ENCODE peak calls at places on chromosomes 3 and 15, in eight cellular contexts. X, U, K, D, H, O, V and Y are unnamed samples.

GRCh38 chr3:144241381-144241780 is 269.8 kb downstream of the DIPK2A start:
- DNase-seq in X (no peak), U (no peak), K (no peak), D (no peak), H (no peak), O (no peak), V (no peak), Y (no peak)

GRCh38 chr3:195106418-195106906 is 164.5 kb downstream of the XXYLT1 start:
- DNase-seq in X (peak; percentile 93), U (peak; percentile 25), K (peak; percentile 67), D (peak; percentile 67), H (peak; percentile 67), O (peak; percentile 52), V (peak; percentile 43), Y (peak; percentile 70)

GRCh38 chr15:36370735-36371115 is 208.7 kb upstream of the CDIN1 start:
- DNase-seq in X (no peak), U (peak; percentile 87), K (no peak), D (no peak), H (no peak), O (peak; percentile 88), V (no peak), Y (no peak)

GRCh38 chr15:88391006-88391405 is 76.2 kb downstream of the MRPL46 start:
- DNase-seq in X (no peak), U (no peak), K (no peak), D (no peak), H (no peak), O (no peak), V (no peak), Y (no peak)

GRCh38 chr3:25380222-25380739 is 47.8 kb upstream of the RARB start:
- DNase-seq in X (no peak), U (no peak), K (no peak), D (no peak), H (peak; percentile 37), O (no peak), V (no peak), Y (no peak)

GRCh38 chr3:15645740-15646490 is 44.4 kb downstream of the BTD start:
- DNase-seq in X (peak; percentile 57), U (peak; percentile 81), K (no peak), D (no peak), H (peak; percentile 94), O (peak; percentile 94), V (no peak), Y (peak; percentile 37)

GRCh38 chr15:74006774-74007639 is 12.5 kb downstream of the PML start:
- DNase-seq in X (no peak), U (no peak), K (no peak), D (no peak), H (no peak), O (no peak), V (no peak), Y (no peak)

GRCh38 chr3:48088056-48088748 is 72.0 kb upstream of the MAP4 start:
- DNase-seq in X (peak; percentile 91), U (no peak), K (no peak), D (no peak), H (no peak), O (no peak), V (no peak), Y (peak; percentile 31)

GRCh38 chr3:71919572-71919971 is 134.6 kb upstream of the PROK2 start:
- DNase-seq in X (no peak), U (no peak), K (no peak), D (no peak), H (no peak), O (no peak), V (no peak), Y (no peak)

GRCh38 chr15:59376735-59377134 is 4.1 kb upstream of the MYO1E start:
- DNase-seq in X (no peak), U (no peak), K (no peak), D (no peak), H (no peak), O (no peak), V (no peak), Y (no peak)

GRCh38 chr15:48682949-48683651 is 37.6 kb upstream of the FBN1 start:
- DNase-seq in X (no peak), U (peak; percentile 61), K (peak; percentile 91), D (peak; percentile 21), H (no peak), O (peak; percentile 70), V (no peak), Y (peak; percentile 68)

GRCh38 chr15:99441871-99442267 is 123.9 kb upstream of the MEF2A start:
- DNase-seq in X (peak; percentile 90), U (no peak), K (no peak), D (no peak), H (no peak), O (no peak), V (no peak), Y (no peak)

GRCh38 chr15:84992157-84992940 is 10.7 kb downstream of the PDE8A start:
- DNase-seq in X (no peak), U (peak; percentile 97), K (no peak), D (no peak), H (no peak), O (peak; percentile 87), V (no peak), Y (no peak)

GRCh38 chr15:60379466-60380274 is 18.1 kb downstream of the ANXA2 start:
- DNase-seq in X (no peak), U (peak; percentile 93), K (no peak), D (no peak), H (peak; percentile 79), O (peak; percentile 98), V (no peak), Y (no peak)
- H3K4me1 ChIP-seq in X (peaks cover 65% of the 10 kb centered on the region), U (peaks cover 92% of the 10 kb centered on the region), K (peaks cover 10% of the 10 kb centered on the region), D (no peaks in the 10 kb centered on the region), H (peaks cover 98% of the 10 kb centered on the region), O (peaks cover 36% of the 10 kb centered on the region), V (no peaks in the 10 kb centered on the region), Y (peaks cover 100% of the 10 kb centered on the region)

GRCh38 chr15:29840054-29840453 is 17.8 kb upstream of the TJP1 start:
- DNase-seq in X (no peak), U (no peak), K (no peak), D (no peak), H (no peak), O (no peak), V (no peak), Y (no peak)

GRCh38 chr15:29838352-29839010 is 16.2 kb upstream of the TJP1 start:
- DNase-seq in X (no peak), U (peak; percentile 66), K (no peak), D (no peak), H (no peak), O (no peak), V (no peak), Y (no peak)

GRCh38 chr15:29840928-29841327 is 18.7 kb upstream of the TJP1 start:
- DNase-seq in X (no peak), U (no peak), K (no peak), D (no peak), H (no peak), O (no peak), V (no peak), Y (no peak)

GRCh38 chr15:29832709-29833108 is 10.4 kb upstream of the TJP1 start:
- DNase-seq in X (no peak), U (no peak), K (no peak), D (no peak), H (no peak), O (no peak), V (no peak), Y (no peak)

DNA sequence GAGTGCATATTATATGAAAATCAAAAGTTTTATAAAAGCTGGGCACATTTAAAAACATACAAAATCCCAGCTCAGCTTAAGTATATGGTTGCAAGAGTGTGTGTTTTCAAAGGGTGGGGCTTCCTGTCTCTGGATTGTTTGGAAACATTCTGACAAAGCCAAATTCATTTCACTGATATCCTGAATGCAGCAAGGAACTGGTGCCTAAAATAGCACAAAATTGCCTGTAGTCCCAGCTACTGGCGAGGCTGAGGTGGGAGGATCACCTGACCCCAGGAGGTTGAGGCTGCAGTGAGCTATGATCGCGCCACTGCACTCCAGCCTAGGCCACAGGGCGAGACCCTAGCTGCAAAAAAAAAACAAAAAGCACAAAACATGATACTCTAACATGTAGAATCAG is 13.0 kb upstream of the TJP1 start:
- DNase-seq in X (no peak), U (no peak), K (no peak), D (no peak), H (no peak), O (peak; percentile 33), V (no peak), Y (no peak)
- H3K4me1 ChIP-seq in X (peaks cover 4% of the 10 kb centered on the region), U (peaks cover 18% of the 10 kb centered on the region), K (peaks cover 4% of the 10 kb centered on the region), D (peaks cover 1% of the 10 kb centered on the region), H (peaks cover 3% of the 10 kb centered on the region), O (peaks cover 2% of the 10 kb centered on the region), V (no peaks in the 10 kb centered on the region), Y (peaks cover 12% of the 10 kb centered on the region)

GRCh38 chr3:13013151-13013561 is 60.1 kb downstream of the IQSEC1 start:
- DNase-seq in X (no peak), U (no peak), K (no peak), D (peak; percentile 7), H (no peak), O (no peak), V (no peak), Y (peak; percentile 40)

GRCh38 chr3:13010770-13011169 is 62.5 kb downstream of the IQSEC1 start:
- DNase-seq in X (no peak), U (no peak), K (no peak), D (no peak), H (no peak), O (no peak), V (no peak), Y (no peak)

GRCh38 chr3:13012228-13012691 is 61.0 kb downstream of the IQSEC1 start:
- DNase-seq in X (no peak), U (no peak), K (no peak), D (no peak), H (no peak), O (peak; percentile 44), V (no peak), Y (peak; percentile 87)

GRCh38 chr3:13009946-13010315 is 63.3 kb downstream of the IQSEC1 start:
- DNase-seq in X (no peak), U (no peak), K (no peak), D (no peak), H (no peak), O (no peak), V (no peak), Y (no peak)

DNA sequence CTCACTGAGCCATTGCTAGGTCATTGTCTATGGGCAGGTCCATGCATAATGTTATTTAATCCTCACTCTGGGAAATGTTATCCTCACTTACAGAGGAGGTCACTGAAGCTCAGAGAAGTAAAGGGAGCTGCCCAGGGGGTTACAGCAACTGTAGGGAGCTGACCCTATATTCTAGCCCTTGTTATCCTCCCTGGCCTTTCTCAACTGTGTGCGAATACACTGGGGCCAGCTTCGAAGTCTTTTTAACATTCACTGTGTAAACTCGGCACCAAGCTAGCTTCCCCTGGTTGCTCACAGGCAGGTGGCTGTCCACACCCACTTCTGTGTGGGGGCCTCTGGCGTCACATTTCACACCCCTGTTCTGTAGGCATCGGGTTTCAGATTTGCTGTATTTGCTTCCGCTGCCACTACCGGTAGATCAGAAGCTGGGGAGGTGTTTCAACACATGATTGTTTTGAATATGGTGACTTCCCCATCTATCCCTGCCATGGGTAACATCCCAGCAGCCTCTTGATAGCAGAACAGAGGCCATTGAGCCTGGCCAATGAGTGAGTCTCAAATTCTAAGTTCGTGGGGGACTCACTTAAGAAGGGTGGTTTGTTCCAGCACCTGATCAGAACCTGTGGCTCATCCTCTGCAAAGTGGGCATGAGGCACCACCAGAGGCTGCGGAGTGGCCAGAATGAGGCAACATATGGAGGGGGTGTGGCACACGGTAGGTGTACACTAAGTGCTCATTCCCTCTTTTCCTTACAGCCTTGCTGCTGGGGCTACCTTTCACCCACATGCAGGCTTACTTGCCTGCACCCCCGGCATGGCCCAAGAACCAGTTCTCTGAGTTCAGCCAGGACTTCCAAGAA is 61.6 kb downstream of the IQSEC1 start:
- DNase-seq in X (no peak), U (no peak), K (no peak), D (no peak), H (no peak), O (no peak), V (no peak), Y (no peak)
- H3K4me1 ChIP-seq in X (peaks cover 41% of the 10 kb centered on the region), U (no peaks in the 10 kb centered on the region), K (no peaks in the 10 kb centered on the region), D (no peaks in the 10 kb centered on the region), H (no peaks in the 10 kb centered on the region), O (peaks cover 1% of the 10 kb centered on the region), V (peaks cover 3% of the 10 kb centered on the region), Y (no peaks in the 10 kb centered on the region)

GRCh38 chr3:197858133-197858532 is 67.1 kb downstream of the LRCH3 start:
- DNase-seq in X (no peak), U (no peak), K (no peak), D (no peak), H (no peak), O (no peak), V (no peak), Y (no peak)
- H3K4me1 ChIP-seq in X (no peaks in the 10 kb centered on the region), U (peaks cover 21% of the 10 kb centered on the region), K (no peaks in the 10 kb centered on the region), D (peaks cover 3% of the 10 kb centered on the region), H (peaks cover 23% of the 10 kb centered on the region), O (peaks cover 2% of the 10 kb centered on the region), V (peaks cover 2% of the 10 kb centered on the region), Y (no peaks in the 10 kb centered on the region)